ENCODE peak calls at places on chromosomes 6 and 20, in six cellular contexts. One of them, this sample, is unnamed.
A peak's percentile ranks its signal among the peaks of the same experiment; 100 is the strongest.

GRCh38 chr20:49281059-49281912 is 3.4 kb upstream of the ZNFX1 start:
- DNase-seq in neuronal stem cell: no peak
- DNase-seq in mesenchymal stem cell: peak; percentile 92
- DNase-seq in H1: no peak
- DNase-seq in IMR-90: no peak
- DNase-seq in trophoblast cell: peak; percentile 52
- DNase-seq in this sample: peak; percentile 71

GRCh38 chr6:3294921-3295871 is 36.4 kb downstream of the PSMG4 start:
- DNase-seq in trophoblast cell: no peak
- DNase-seq in H1: no peak
- DNase-seq in neuronal stem cell: no peak
- DNase-seq in mesenchymal stem cell: no peak
- DNase-seq in IMR-90: no peak
- DNase-seq in this sample: no peak

GRCh38 chr20:1306316-1307135 is 22.4 kb downstream of the SDCBP2 start:
- DNase-seq in IMR-90: no peak
- DNase-seq in H1: no peak
- DNase-seq in mesenchymal stem cell: no peak
- DNase-seq in trophoblast cell: no peak
- DNase-seq in neuronal stem cell: no peak
- DNase-seq in this sample: no peak

GRCh38 chr6:13445005-13445743 is 42.2 kb downstream of the GFOD1 start:
- DNase-seq in trophoblast cell: no peak
- DNase-seq in mesenchymal stem cell: no peak
- DNase-seq in H1: no peak
- DNase-seq in IMR-90: peak; percentile 64
- DNase-seq in neuronal stem cell: no peak
- DNase-seq in this sample: no peak

GRCh38 chr6:161363286-161363685 is 89.4 kb upstream of the AGPAT4 start:
- DNase-seq in trophoblast cell: no peak
- DNase-seq in neuronal stem cell: no peak
- DNase-seq in mesenchymal stem cell: no peak
- DNase-seq in H1: no peak
- DNase-seq in IMR-90: no peak
- DNase-seq in this sample: no peak

GRCh38 chr20:5127204-5127858 is 523 bp downstream of the CDS2 start:
- DNase-seq in trophoblast cell: no peak
- DNase-seq in mesenchymal stem cell: peak; percentile 66
- DNase-seq in IMR-90: peak; percentile 56
- DNase-seq in H1: peak; percentile 57
- DNase-seq in neuronal stem cell: peak; percentile 15
- DNase-seq in this sample: peak; percentile 74

GRCh38 chr6:80991316-80991715 is 761.2 kb downstream of the TENT5A start:
- DNase-seq in H1: no peak
- DNase-seq in neuronal stem cell: no peak
- DNase-seq in mesenchymal stem cell: no peak
- DNase-seq in trophoblast cell: no peak
- DNase-seq in IMR-90: no peak
- DNase-seq in this sample: no peak

GRCh38 chr6:31144970-31145340 is 6.1 kb upstream of the PSORS1C2 start:
- DNase-seq in mesenchymal stem cell: no peak
- DNase-seq in IMR-90: no peak
- DNase-seq in trophoblast cell: no peak
- DNase-seq in neuronal stem cell: no peak
- DNase-seq in H1: no peak
- DNase-seq in this sample: no peak

GRCh38 chr20:14785065-14785743 is 447.8 kb upstream of the FLRT3 start:
- DNase-seq in trophoblast cell: no peak
- DNase-seq in mesenchymal stem cell: no peak
- DNase-seq in IMR-90: no peak
- DNase-seq in H1: no peak
- DNase-seq in neuronal stem cell: no peak
- DNase-seq in this sample: no peak

GRCh38 chr6:39260451-39260850 is 31.2 kb upstream of the KCNK5 start:
- DNase-seq in mesenchymal stem cell: no peak
- DNase-seq in neuronal stem cell: no peak
- DNase-seq in H1: no peak
- DNase-seq in IMR-90: no peak
- DNase-seq in trophoblast cell: no peak
- DNase-seq in this sample: no peak

GRCh38 chr20:25553819-25554296 is 31.5 kb downstream of the NINL start:
- DNase-seq in neuronal stem cell: no peak
- DNase-seq in H1: no peak
- DNase-seq in mesenchymal stem cell: peak; percentile 76
- DNase-seq in IMR-90: peak; percentile 67
- DNase-seq in trophoblast cell: no peak
- DNase-seq in this sample: no peak

GRCh38 chr20:8722277-8722928 is 346.5 kb upstream of the PLCB4 start:
- DNase-seq in mesenchymal stem cell: peak; percentile 77
- DNase-seq in neuronal stem cell: peak; percentile 57
- DNase-seq in trophoblast cell: peak; percentile 41
- DNase-seq in H1: no peak
- DNase-seq in IMR-90: peak; percentile 77
- DNase-seq in this sample: no peak

GRCh38 chr20:79565-79964 is 7.9 kb upstream of the DEFB125 start:
- DNase-seq in mesenchymal stem cell: no peak
- DNase-seq in neuronal stem cell: no peak
- DNase-seq in IMR-90: no peak
- DNase-seq in H1: no peak
- DNase-seq in trophoblast cell: no peak
- DNase-seq in this sample: no peak

GRCh38 chr6:7433211-7433610 is 43.6 kb downstream of the RIOK1 start:
- DNase-seq in mesenchymal stem cell: no peak
- DNase-seq in H1: no peak
- DNase-seq in trophoblast cell: no peak
- DNase-seq in neuronal stem cell: no peak
- DNase-seq in IMR-90: no peak
- DNase-seq in this sample: no peak

GRCh38 chr6:125310994-125311649 is 9.4 kb upstream of the HDDC2 start:
- DNase-seq in IMR-90: peak; percentile 64
- DNase-seq in trophoblast cell: peak; percentile 35
- DNase-seq in mesenchymal stem cell: peak; percentile 74
- DNase-seq in neuronal stem cell: peak; percentile 36
- DNase-seq in H1: no peak
- DNase-seq in this sample: no peak

GRCh38 chr20:21693322-21693721 is 12.1 kb upstream of the PAX1 start:
- DNase-seq in IMR-90: no peak
- DNase-seq in neuronal stem cell: no peak
- DNase-seq in mesenchymal stem cell: no peak
- DNase-seq in trophoblast cell: peak; percentile 2
- DNase-seq in H1: peak; percentile 79
- DNase-seq in this sample: peak; percentile 73

GRCh38 chr20:20359628-20360027 is 8.3 kb upstream of the INSM1 start:
- DNase-seq in H1: no peak
- DNase-seq in mesenchymal stem cell: no peak
- DNase-seq in IMR-90: no peak
- DNase-seq in neuronal stem cell: no peak
- DNase-seq in trophoblast cell: no peak
- DNase-seq in this sample: no peak

GRCh38 chr20:20363449-20364015 is 4.4 kb upstream of the INSM1 start:
- DNase-seq in trophoblast cell: no peak
- DNase-seq in H1: peak; percentile 74
- DNase-seq in neuronal stem cell: no peak
- DNase-seq in mesenchymal stem cell: no peak
- DNase-seq in IMR-90: no peak
- DNase-seq in this sample: peak; percentile 58

GRCh38 chr20:20362774-20363435 is 5.0 kb upstream of the INSM1 start:
- DNase-seq in mesenchymal stem cell: no peak
- DNase-seq in neuronal stem cell: no peak
- DNase-seq in trophoblast cell: no peak
- DNase-seq in H1: peak; percentile 65
- DNase-seq in IMR-90: no peak
- DNase-seq in this sample: peak; percentile 76

GRCh38 chr20:20358801-20359200 is 9.1 kb upstream of the INSM1 start:
- DNase-seq in H1: no peak
- DNase-seq in trophoblast cell: no peak
- DNase-seq in IMR-90: no peak
- DNase-seq in neuronal stem cell: no peak
- DNase-seq in mesenchymal stem cell: no peak
- DNase-seq in this sample: no peak

DNA sequence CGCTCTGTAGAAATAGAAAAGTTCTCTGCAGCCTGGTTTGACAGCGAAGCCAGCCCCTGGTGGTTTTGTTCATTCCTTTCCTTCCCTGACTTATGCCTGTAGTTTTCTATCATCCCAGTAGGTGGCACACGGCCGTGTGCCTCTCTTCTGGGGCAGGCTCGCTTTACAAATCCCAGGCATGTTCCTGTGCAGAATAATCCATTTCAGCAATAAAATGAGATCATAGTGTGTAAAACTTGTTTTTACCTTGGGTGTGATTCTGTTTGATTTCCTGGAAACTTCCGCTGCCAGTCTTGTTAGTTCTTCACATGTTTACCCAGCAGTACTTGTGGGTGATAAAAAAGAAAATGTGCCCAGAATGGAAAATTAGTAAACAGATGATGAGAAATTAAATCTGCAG is 7.4 kb upstream of the INSM1 start:
- DNase-seq in trophoblast cell: peak; percentile 25
- DNase-seq in IMR-90: peak; percentile 69
- DNase-seq in H1: no peak
- DNase-seq in mesenchymal stem cell: peak; percentile 63
- DNase-seq in neuronal stem cell: no peak
- DNase-seq in this sample: peak; percentile 52
- H3K4me1 ChIP-seq in trophoblast cell: no peaks in the 10 kb centered on the region
- H3K4me1 ChIP-seq in IMR-90: no peaks in the 10 kb centered on the region
- H3K4me1 ChIP-seq in H1: no peaks in the 10 kb centered on the region
- H3K4me1 ChIP-seq in mesenchymal stem cell: peaks cover 12% of the 10 kb centered on the region
- H3K4me1 ChIP-seq in neuronal stem cell: peaks cover 25% of the 10 kb centered on the region
- H3K4me1 ChIP-seq in this sample: no peaks in the 10 kb centered on the region

DNA sequence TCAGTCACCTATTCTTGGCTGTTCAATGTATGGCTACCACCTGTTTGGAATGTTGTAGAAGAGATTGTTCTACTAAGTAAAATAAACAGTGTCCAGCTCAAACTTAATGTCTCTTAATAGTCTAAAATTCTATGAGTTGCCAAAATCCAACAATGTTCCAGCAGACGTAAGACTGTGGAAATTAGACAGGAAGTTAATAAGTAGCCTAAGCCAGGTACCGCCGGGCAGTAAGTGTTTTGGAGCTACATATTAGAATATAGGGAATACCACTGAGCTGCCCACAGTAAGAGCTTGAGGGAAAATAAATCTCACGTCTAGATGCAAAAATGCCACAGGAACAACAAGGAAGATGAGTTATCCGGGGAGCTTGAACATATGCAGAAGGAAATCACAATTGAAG is 7.8 kb upstream of the MANEA start:
- DNase-seq in neuronal stem cell: no peak
- DNase-seq in IMR-90: no peak
- DNase-seq in mesenchymal stem cell: no peak
- DNase-seq in trophoblast cell: no peak
- DNase-seq in H1: no peak
- DNase-seq in this sample: no peak
- H4K91ac ChIP-seq in neuronal stem cell: no peak overlapping the region
- H4K91ac ChIP-seq in IMR-90: no peak overlapping the region
- H4K91ac ChIP-seq in mesenchymal stem cell: no peak overlapping the region
- H4K91ac ChIP-seq in trophoblast cell: no peak overlapping the region
- H4K91ac ChIP-seq in H1: no peak overlapping the region
- H4K91ac ChIP-seq in this sample: no peak overlapping the region

GRCh38 chr20:17468073-17468840 is 62.9 kb downstream of the BFSP1 start:
- DNase-seq in neuronal stem cell: no peak
- DNase-seq in trophoblast cell: no peak
- DNase-seq in H1: peak; percentile 30
- DNase-seq in IMR-90: no peak
- DNase-seq in mesenchymal stem cell: no peak
- DNase-seq in this sample: no peak

GRCh38 chr20:17473662-17474061 is 57.5 kb downstream of the BFSP1 start:
- DNase-seq in trophoblast cell: no peak
- DNase-seq in neuronal stem cell: no peak
- DNase-seq in mesenchymal stem cell: no peak
- DNase-seq in H1: peak; percentile 7
- DNase-seq in IMR-90: no peak
- DNase-seq in this sample: no peak

GRCh38 chr20:17470521-17470920 is 60.7 kb downstream of the BFSP1 start:
- DNase-seq in mesenchymal stem cell: no peak
- DNase-seq in neuronal stem cell: no peak
- DNase-seq in H1: no peak
- DNase-seq in trophoblast cell: no peak
- DNase-seq in IMR-90: no peak
- DNase-seq in this sample: no peak

GRCh38 chr20:17469631-17470030 is 61.5 kb downstream of the BFSP1 start:
- DNase-seq in IMR-90: no peak
- DNase-seq in neuronal stem cell: no peak
- DNase-seq in mesenchymal stem cell: no peak
- DNase-seq in trophoblast cell: no peak
- DNase-seq in H1: peak; percentile 20
- DNase-seq in this sample: no peak

DNA sequence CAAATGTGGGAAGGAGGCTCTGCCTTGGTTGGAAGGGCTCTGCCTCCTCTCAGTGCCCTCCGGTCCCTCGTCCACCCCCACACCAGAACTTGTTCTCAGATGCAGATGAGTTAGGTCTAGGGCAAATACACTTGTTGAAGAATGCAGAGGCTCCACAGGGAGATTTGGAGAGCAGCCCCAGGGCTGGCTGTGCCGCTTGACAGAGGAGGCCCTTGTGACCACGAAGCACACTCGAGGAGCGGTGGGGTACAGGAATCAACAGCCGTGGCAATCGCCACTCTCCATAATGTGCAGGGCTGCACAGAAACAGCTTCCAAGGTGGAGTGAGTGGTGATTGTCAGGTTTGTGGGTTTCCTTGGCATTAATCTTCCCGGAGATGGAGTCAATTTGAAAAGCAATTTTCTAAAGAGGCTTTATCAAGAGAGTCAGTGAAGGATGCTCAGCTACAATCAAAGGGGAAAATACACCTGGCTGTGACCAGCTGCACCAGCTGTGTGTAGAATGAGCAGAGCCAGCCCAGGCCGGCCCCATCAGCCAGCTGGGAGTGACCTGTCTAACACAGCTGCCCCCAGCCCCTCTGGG is 59.5 kb downstream of the BFSP1 start:
- DNase-seq in neuronal stem cell: no peak
- DNase-seq in mesenchymal stem cell: no peak
- DNase-seq in IMR-90: no peak
- DNase-seq in trophoblast cell: no peak
- DNase-seq in H1: peak; percentile 41
- DNase-seq in this sample: no peak
- H3K23ac ChIP-seq in neuronal stem cell: no peak overlapping the region
- H3K23ac ChIP-seq in mesenchymal stem cell: no peak overlapping the region
- H3K23ac ChIP-seq in IMR-90: no peak overlapping the region
- H3K23ac ChIP-seq in trophoblast cell: no peak overlapping the region
- H3K23ac ChIP-seq in H1: no peak overlapping the region
- H3K23ac ChIP-seq in this sample: no peak overlapping the region

GRCh38 chr6:42049116-42049809 is 1.1 kb upstream of the TAF8 start:
- DNase-seq in H1: no peak
- DNase-seq in trophoblast cell: no peak
- DNase-seq in mesenchymal stem cell: no peak
- DNase-seq in IMR-90: no peak
- DNase-seq in neuronal stem cell: no peak
- DNase-seq in this sample: no peak

GRCh38 chr6:42047790-42048405 is 2.4 kb upstream of the TAF8 start:
- DNase-seq in IMR-90: no peak
- DNase-seq in neuronal stem cell: no peak
- DNase-seq in mesenchymal stem cell: no peak
- DNase-seq in H1: no peak
- DNase-seq in trophoblast cell: no peak
- DNase-seq in this sample: no peak

GRCh38 chr6:42045538-42046460 is 4.5 kb upstream of the TAF8 start:
- DNase-seq in trophoblast cell: no peak
- DNase-seq in H1: peak; percentile 53
- DNase-seq in IMR-90: peak; percentile 73
- DNase-seq in neuronal stem cell: no peak
- DNase-seq in mesenchymal stem cell: peak; percentile 92
- DNase-seq in this sample: peak; percentile 73

GRCh38 chr6:42046491-42047219 is 3.7 kb upstream of the TAF8 start:
- DNase-seq in mesenchymal stem cell: peak; percentile 89
- DNase-seq in trophoblast cell: no peak
- DNase-seq in IMR-90: peak; percentile 65
- DNase-seq in H1: no peak
- DNase-seq in neuronal stem cell: no peak
- DNase-seq in this sample: no peak

GRCh38 chr6:42047220-42047590 is 3.1 kb upstream of the TAF8 start:
- DNase-seq in IMR-90: no peak
- DNase-seq in neuronal stem cell: no peak
- DNase-seq in H1: no peak
- DNase-seq in mesenchymal stem cell: no peak
- DNase-seq in trophoblast cell: no peak
- DNase-seq in this sample: no peak
- H3K4me1 ChIP-seq in IMR-90: peaks cover 21% of the 10 kb centered on the region
- H3K4me1 ChIP-seq in neuronal stem cell: peaks cover 25% of the 10 kb centered on the region
- H3K4me1 ChIP-seq in H1: peaks cover 13% of the 10 kb centered on the region
- H3K4me1 ChIP-seq in mesenchymal stem cell: peaks cover 26% of the 10 kb centered on the region
- H3K4me1 ChIP-seq in trophoblast cell: peaks cover 18% of the 10 kb centered on the region
- H3K4me1 ChIP-seq in this sample: peaks cover 3% of the 10 kb centered on the region